ENCODE peak calls at places on chromosomes 12 and 14, in eight cellular contexts. K, M, W, X, I, D, A and G are unnamed samples.

GRCh38 chr12:106985479-106985878 is 1.5 kb downstream of the MTERF2 start:
- DNase-seq in K (no peak), M (no peak), W (no peak), X (no peak), I (no peak), D (no peak), A (no peak), G (no peak)

GRCh38 chr12:25648460-25648859 is 95.4 kb upstream of the LMNTD1 start:
- DNase-seq in K (no peak), M (no peak), W (no peak), X (no peak), I (peak; percentile 80), D (peak; percentile 35), A (no peak), G (peak; percentile 12)

GRCh38 chr14:54623279-54624004 is 56.5 kb downstream of the SAMD4A start:
- DNase-seq in K (no peak), M (no peak), W (no peak), X (no peak), I (no peak), D (no peak), A (no peak), G (no peak)

GRCh38 chr14:103081951-103082350 is 2.1 kb upstream of the LBHD2 start:
- DNase-seq in K (no peak), M (no peak), W (no peak), X (no peak), I (no peak), D (peak; percentile 5), A (no peak), G (no peak)

GRCh38 chr14:68145539-68145938 is 326.0 kb downstream of the RAD51B start:
- DNase-seq in K (no peak), M (no peak), W (no peak), X (no peak), I (no peak), D (no peak), A (no peak), G (no peak)

GRCh38 chr12:89840162-89840922 is 131.7 kb upstream of the ATP2B1 start:
- DNase-seq in K (no peak), M (no peak), W (no peak), X (no peak), I (no peak), D (no peak), A (no peak), G (no peak)

GRCh38 chr12:124545508-124546418 is 21.6 kb downstream of the NCOR2 start:
- DNase-seq in K (no peak), M (no peak), W (peak; percentile 38), X (no peak), I (no peak), D (no peak), A (peak; percentile 65), G (no peak)

GRCh38 chr12:93571854-93572711 is at the start of gene SOCS2:
- DNase-seq in K (peak; percentile 51), M (no peak), W (peak; percentile 27), X (peak; percentile 43), I (peak; percentile 37), D (peak; percentile 84), A (peak; percentile 32), G (no peak)

GRCh38 chr14:104359969-104360442 is 219.6 kb upstream of the C14orf180 start:
- DNase-seq in K (no peak), M (no peak), W (peak; percentile 5), X (no peak), I (no peak), D (no peak), A (no peak), G (no peak)

GRCh38 chr12:75944097-75944904 is 87.3 kb downstream of the PHLDA1 start:
- DNase-seq in K (no peak), M (no peak), W (no peak), X (no peak), I (no peak), D (peak; percentile 44), A (peak; percentile 19), G (peak; percentile 92)

GRCh38 chr12:112107306-112107705 is 1.3 kb downstream of the NAA25 start:
- DNase-seq in K (no peak), M (no peak), W (no peak), X (no peak), I (no peak), D (no peak), A (no peak), G (no peak)

GRCh38 chr12:112906712-112907414 is at the start of gene OAS1:
- DNase-seq in K (no peak), M (no peak), W (no peak), X (peak; percentile 38), I (peak; percentile 48), D (no peak), A (peak; percentile 23), G (no peak)

GRCh38 chr14:97002454-97002853 is 205.3 kb downstream of the VRK1 start:
- DNase-seq in K (no peak), M (no peak), W (no peak), X (no peak), I (no peak), D (no peak), A (no peak), G (no peak)

GRCh38 chr12:114508529-114509129 is 102.7 kb upstream of the TBX5 start:
- DNase-seq in K (peak; percentile 75), M (peak; percentile 31), W (peak; percentile 44), X (peak; percentile 63), I (peak; percentile 68), D (peak; percentile 74), A (peak; percentile 58), G (peak; percentile 74)

GRCh38 chr12:75482636-75483035 is 2.1 kb downstream of the GLIPR1 start:
- DNase-seq in K (no peak), M (no peak), W (no peak), X (peak; percentile 18), I (no peak), D (no peak), A (no peak), G (no peak)

GRCh38 chr14:68380304-68380840 is 412.5 kb downstream of the ZFP36L1 start:
- DNase-seq in K (no peak), M (no peak), W (no peak), X (no peak), I (no peak), D (no peak), A (no peak), G (no peak)

GRCh38 chr12:13404631-13405473 is 208.3 kb downstream of the EMP1 start:
- DNase-seq in K (no peak), M (no peak), W (no peak), X (no peak), I (no peak), D (no peak), A (no peak), G (no peak)

GRCh38 chr14:99579077-99579836 is 24.8 kb downstream of the CCDC85C start:
- DNase-seq in K (no peak), M (no peak), W (no peak), X (no peak), I (no peak), D (no peak), A (no peak), G (no peak)